ENCODE peak calls at places on chromosome 20, in six cellular contexts. One of them, this sample, is unnamed.

GRCh38 chr20:16785221-16785620 is 37.1 kb downstream of the OTOR start:
- DNase-seq in K562: no peak
- DNase-seq in AG04450: no peak
- DNase-seq in mammary epithelial cell: no peak
- DNase-seq in ovary: no peak
- DNase-seq in cardiac muscle cell: no peak
- DNase-seq in this sample: no peak

GRCh38 chr20:47620808-47621805 is 119.4 kb downstream of the NCOA3 start:
- DNase-seq in K562: peak; percentile 42
- DNase-seq in AG04450: peak; percentile 37
- DNase-seq in mammary epithelial cell: peak; percentile 36
- DNase-seq in ovary: no peak
- DNase-seq in cardiac muscle cell: peak; percentile 82
- DNase-seq in this sample: peak; percentile 91

GRCh38 chr20:46246527-46246926 is 61.8 kb downstream of the CDH22 start:
- DNase-seq in K562: no peak
- DNase-seq in AG04450: no peak
- DNase-seq in mammary epithelial cell: no peak
- DNase-seq in ovary: no peak
- DNase-seq in cardiac muscle cell: no peak
- DNase-seq in this sample: no peak

GRCh38 chr20:31968299-31969126 is 562 bp downstream of the XKR7 start:
- DNase-seq in K562: peak; percentile 96
- DNase-seq in AG04450: peak; percentile 23
- DNase-seq in mammary epithelial cell: peak; percentile 48
- DNase-seq in ovary: peak; percentile 88
- DNase-seq in cardiac muscle cell: peak; percentile 76
- DNase-seq in this sample: peak; percentile 91

GRCh38 chr20:34709044-34709835 is 5.1 kb downstream of the TP53INP2 start:
- DNase-seq in K562: peak; percentile 85
- DNase-seq in AG04450: no peak
- DNase-seq in mammary epithelial cell: peak; percentile 32
- DNase-seq in ovary: peak; percentile 93
- DNase-seq in cardiac muscle cell: peak; percentile 86
- DNase-seq in this sample: peak; percentile 94

GRCh38 chr20:362271-363254 is 15.7 kb downstream of the NRSN2 start:
- DNase-seq in K562: peak; percentile 30
- DNase-seq in AG04450: no peak
- DNase-seq in mammary epithelial cell: peak; percentile 95
- DNase-seq in ovary: peak; percentile 34
- DNase-seq in cardiac muscle cell: peak; percentile 95
- DNase-seq in this sample: peak; percentile 81

GRCh38 chr20:4406627-4407026 is 315.1 kb upstream of the PRND start:
- DNase-seq in K562: no peak
- DNase-seq in AG04450: peak; percentile 59
- DNase-seq in mammary epithelial cell: peak; percentile 92
- DNase-seq in ovary: no peak
- DNase-seq in cardiac muscle cell: peak; percentile 76
- DNase-seq in this sample: no peak

GRCh38 chr20:4112490-4113420 is 97.4 kb upstream of the RNF24 start:
- DNase-seq in K562: no peak
- DNase-seq in AG04450: no peak
- DNase-seq in mammary epithelial cell: peak; percentile 51
- DNase-seq in ovary: peak; percentile 66
- DNase-seq in cardiac muscle cell: peak; percentile 87
- DNase-seq in this sample: no peak

GRCh38 chr20:1494436-1494835 is 3.2 kb upstream of the SIRPB2 start:
- DNase-seq in K562: no peak
- DNase-seq in AG04450: no peak
- DNase-seq in mammary epithelial cell: no peak
- DNase-seq in ovary: no peak
- DNase-seq in cardiac muscle cell: no peak
- DNase-seq in this sample: peak; percentile 59

GRCh38 chr20:37735541-37735940 is 41.7 kb downstream of the CTNNBL1 start:
- DNase-seq in K562: no peak
- DNase-seq in AG04450: no peak
- DNase-seq in mammary epithelial cell: no peak
- DNase-seq in ovary: no peak
- DNase-seq in cardiac muscle cell: no peak
- DNase-seq in this sample: no peak

GRCh38 chr20:37741055-37741454 is 47.2 kb downstream of the CTNNBL1 start:
- DNase-seq in K562: no peak
- DNase-seq in AG04450: no peak
- DNase-seq in mammary epithelial cell: peak; percentile 41
- DNase-seq in ovary: no peak
- DNase-seq in cardiac muscle cell: peak; percentile 32
- DNase-seq in this sample: no peak

GRCh38 chr20:37736132-37736531 is 42.3 kb downstream of the CTNNBL1 start:
- DNase-seq in K562: no peak
- DNase-seq in AG04450: no peak
- DNase-seq in mammary epithelial cell: no peak
- DNase-seq in ovary: no peak
- DNase-seq in cardiac muscle cell: no peak
- DNase-seq in this sample: no peak

GRCh38 chr20:37734228-37734980 is 40.6 kb downstream of the CTNNBL1 start:
- DNase-seq in K562: no peak
- DNase-seq in AG04450: no peak
- DNase-seq in mammary epithelial cell: no peak
- DNase-seq in ovary: no peak
- DNase-seq in cardiac muscle cell: peak; percentile 87
- DNase-seq in this sample: no peak

GRCh38 chr20:37737806-37738442 is 44.1 kb downstream of the CTNNBL1 start:
- DNase-seq in K562: no peak
- DNase-seq in AG04450: no peak
- DNase-seq in mammary epithelial cell: no peak
- DNase-seq in ovary: no peak
- DNase-seq in cardiac muscle cell: peak; percentile 60
- DNase-seq in this sample: peak; percentile 50
- H3K4me3 ChIP-seq in K562: no peak overlapping the region
- H3K4me3 ChIP-seq in AG04450: no peak overlapping the region
- H3K4me3 ChIP-seq in mammary epithelial cell: no peak overlapping the region
- H3K4me3 ChIP-seq in ovary: no peak overlapping the region
- H3K4me3 ChIP-seq in cardiac muscle cell: no peak overlapping the region
- H3K4me3 ChIP-seq in this sample: no peak overlapping the region

DNA sequence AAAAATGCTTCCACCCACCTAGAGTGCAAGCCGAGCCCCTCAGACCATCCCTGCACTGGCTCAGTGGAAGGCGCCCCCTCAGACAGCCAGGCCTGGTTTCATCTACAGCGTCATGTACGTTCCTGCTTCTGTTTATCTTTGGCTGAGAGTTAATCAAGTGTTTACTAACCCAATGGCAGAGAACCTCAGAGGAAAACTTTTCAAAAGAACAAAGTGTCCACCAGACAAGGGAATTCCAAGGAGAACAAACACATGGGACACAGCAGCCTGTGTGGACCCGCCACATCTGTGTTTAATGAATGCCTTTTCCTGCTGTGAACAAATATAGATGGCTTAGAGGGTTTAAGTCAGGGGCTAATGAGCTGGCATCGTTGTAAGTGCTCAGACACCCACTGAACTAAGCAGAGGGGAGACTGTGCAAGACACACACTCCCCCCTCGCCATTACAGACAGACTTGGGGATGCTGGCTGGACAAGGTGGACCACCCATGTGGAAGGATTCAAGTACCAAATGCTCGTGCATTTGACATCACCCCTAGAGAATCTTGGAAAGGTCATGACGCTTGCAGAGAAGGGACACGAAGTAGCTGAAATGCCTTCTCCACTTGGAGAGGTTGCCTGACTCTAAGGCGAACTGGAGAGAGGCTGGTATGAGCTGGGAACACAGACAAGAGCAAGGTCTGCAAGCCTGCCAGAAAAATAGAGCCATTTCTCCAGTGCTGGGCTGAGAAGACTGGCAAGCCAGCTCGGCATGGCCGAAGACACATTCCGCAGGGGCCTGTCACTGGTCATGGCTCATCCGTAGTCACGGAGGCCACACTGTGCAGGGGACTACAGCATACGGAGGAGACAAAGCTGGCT is 53.5 kb upstream of the NXT1 start:
- DNase-seq in K562: no peak
- DNase-seq in AG04450: no peak
- DNase-seq in mammary epithelial cell: no peak
- DNase-seq in ovary: no peak
- DNase-seq in cardiac muscle cell: no peak
- DNase-seq in this sample: no peak
- H3K9me3 ChIP-seq in K562: no peaks in the 10 kb centered on the region
- H3K9me3 ChIP-seq in AG04450: no peaks in the 10 kb centered on the region
- H3K9me3 ChIP-seq in mammary epithelial cell: no peaks in the 10 kb centered on the region
- H3K9me3 ChIP-seq in ovary: no peaks in the 10 kb centered on the region
- H3K9me3 ChIP-seq in cardiac muscle cell: no peaks in the 10 kb centered on the region
- H3K9me3 ChIP-seq in this sample: no peaks in the 10 kb centered on the region

GRCh38 chr20:50308513-50309279 is 118.1 kb downstream of the CEBPB start:
- DNase-seq in K562: peak; percentile 77
- DNase-seq in AG04450: peak; percentile 98
- DNase-seq in mammary epithelial cell: peak; percentile 96
- DNase-seq in ovary: peak; percentile 92
- DNase-seq in cardiac muscle cell: peak; percentile 99
- DNase-seq in this sample: no peak
- H3K4me3 ChIP-seq in K562: no peak overlapping the region
- H3K4me3 ChIP-seq in AG04450: peak overlapping the region; percentile 44
- H3K4me3 ChIP-seq in mammary epithelial cell: no peak overlapping the region
- H3K4me3 ChIP-seq in ovary: no peak overlapping the region
- H3K4me3 ChIP-seq in cardiac muscle cell: no peak overlapping the region
- H3K4me3 ChIP-seq in this sample: no peak overlapping the region

GRCh38 chr20:55919319-55919718 is 86.0 kb downstream of the CBLN4 start:
- DNase-seq in K562: no peak
- DNase-seq in AG04450: no peak
- DNase-seq in mammary epithelial cell: no peak
- DNase-seq in ovary: no peak
- DNase-seq in cardiac muscle cell: no peak
- DNase-seq in this sample: no peak

GRCh38 chr20:55918471-55918870 is 86.8 kb downstream of the CBLN4 start:
- DNase-seq in K562: no peak
- DNase-seq in AG04450: no peak
- DNase-seq in mammary epithelial cell: no peak
- DNase-seq in ovary: no peak
- DNase-seq in cardiac muscle cell: no peak
- DNase-seq in this sample: no peak
- H3K9me3 ChIP-seq in K562: no peaks in the 10 kb centered on the region
- H3K9me3 ChIP-seq in AG04450: peaks cover 19% of the 10 kb centered on the region
- H3K9me3 ChIP-seq in mammary epithelial cell: no peaks in the 10 kb centered on the region
- H3K9me3 ChIP-seq in ovary: no peaks in the 10 kb centered on the region
- H3K9me3 ChIP-seq in cardiac muscle cell: no peaks in the 10 kb centered on the region
- H3K9me3 ChIP-seq in this sample: peaks cover 40% of the 10 kb centered on the region